ENCODE peak calls at places on chromosome 15, in six cellular contexts. T, A, W, D, J and V are unnamed samples.

GRCh38 chr15:91997163-91997562 is 143.7 kb downstream of the SLCO3A1 start:
- DNase-seq in T (no peak), A (no peak), W (no peak), D (no peak), J (no peak), V (no peak)

GRCh38 chr15:68305420-68305871 is 27.9 kb downstream of the FEM1B start:
- DNase-seq in T (no peak), A (peak), W (peak), D (no peak), J (peak), V (no peak)

GRCh38 chr15:58229297-58229768 is 91.2 kb downstream of the AQP9 start:
- DNase-seq in T (no peak), A (no peak), W (no peak), D (no peak), J (no peak), V (no peak)

GRCh38 chr15:61315471-61315870 is 86.4 kb upstream of the RORA start:
- DNase-seq in T (no peak), A (no peak), W (no peak), D (peak), J (no peak), V (no peak)

GRCh38 chr15:83695246-83695645 is 41.3 kb downstream of the ADAMTSL3 start:
- DNase-seq in T (no peak), A (no peak), W (no peak), D (peak), J (no peak), V (no peak)

GRCh38 chr15:67076147-67076843 is 10.9 kb downstream of the SMAD3 start:
- DNase-seq in T (peak), A (no peak), W (no peak), D (peak), J (no peak), V (peak)

GRCh38 chr15:66675456-66675855 is 26.6 kb upstream of the SMAD6 start:
- DNase-seq in T (no peak), A (no peak), W (no peak), D (no peak), J (no peak), V (no peak)

GRCh38 chr15:71761649-71762048 is 48.7 kb upstream of the NR2E3 start:
- DNase-seq in T (peak), A (no peak), W (peak), D (peak), J (no peak), V (no peak)

GRCh38 chr15:78850352-78850751 is 22.3 kb upstream of the MORF4L1 start:
- DNase-seq in T (no peak), A (no peak), W (no peak), D (no peak), J (no peak), V (no peak)

GRCh38 chr15:31361764-31362120 is 35.1 kb downstream of the KLF13 start:
- DNase-seq in T (no peak), A (no peak), W (no peak), D (no peak), J (no peak), V (no peak)

GRCh38 chr15:93382196-93382820 is 293.3 kb upstream of the RGMA start:
- DNase-seq in T (peak), A (no peak), W (no peak), D (no peak), J (no peak), V (no peak)

GRCh38 chr15:42121021-42121420 is 26.7 kb upstream of the PLA2G4D start:
- DNase-seq in T (no peak), A (no peak), W (no peak), D (no peak), J (no peak), V (no peak)

GRCh38 chr15:82537351-82537908 is 2.8 kb downstream of the RPS17 start:
- DNase-seq in T (peak), A (no peak), W (no peak), D (no peak), J (no peak), V (no peak)

GRCh38 chr15:47987908-47988532 is 132.8 kb upstream of the SLC24A5 start:
- DNase-seq in T (no peak), A (no peak), W (peak), D (peak), J (no peak), V (no peak)

GRCh38 chr15:20344601-20345400 is 196.8 kb downstream of the GOLGA6L6 start:
- DNase-seq in T (no peak), A (peak), W (no peak), D (no peak), J (no peak), V (peak)

GRCh38 chr15:100726426-100727190 is 124.2 kb downstream of the ASB7 start:
- DNase-seq in T (no peak), A (peak), W (no peak), D (no peak), J (no peak), V (peak)

GRCh38 chr15:29008846-29009245 is 123.1 kb downstream of the APBA2 start:
- DNase-seq in T (no peak), A (no peak), W (no peak), D (no peak), J (no peak), V (no peak)

GRCh38 chr15:54772663-54773062 is 424.1 kb downstream of the RSL24D1 start:
- DNase-seq in T (no peak), A (no peak), W (no peak), D (no peak), J (no peak), V (no peak)

GRCh38 chr15:85763157-85763556 is 31.6 kb downstream of the KLHL25 start:
- DNase-seq in T (no peak), A (no peak), W (no peak), D (no peak), J (no peak), V (peak)

GRCh38 chr15:33131880-33132279 is 62.6 kb downstream of the FMN1 start:
- DNase-seq in T (no peak), A (no peak), W (no peak), D (peak), J (no peak), V (no peak)

GRCh38 chr15:45641374-45641778 is 6.5 kb downstream of the SQOR start:
- DNase-seq in T (peak), A (peak), W (no peak), D (peak), J (no peak), V (no peak)

GRCh38 chr15:25694823-25695312 is 168.3 kb downstream of the ATP10A start:
- DNase-seq in T (no peak), A (no peak), W (no peak), D (no peak), J (no peak), V (peak)

GRCh38 chr15:42053010-42053409 is 32.2 kb upstream of the PLA2G4E start:
- DNase-seq in T (no peak), A (no peak), W (no peak), D (no peak), J (peak), V (no peak)

GRCh38 chr15:97728791-97729190 is 231.7 kb upstream of the ARRDC4 start:
- DNase-seq in T (no peak), A (no peak), W (no peak), D (no peak), J (no peak), V (no peak)

GRCh38 chr15:28129261-28129848 is 30.2 kb upstream of the OCA2 start:
- DNase-seq in T (peak), A (no peak), W (no peak), D (no peak), J (no peak), V (no peak)

GRCh38 chr15:66161108-66161507 is 92.4 kb downstream of the MEGF11 start:
- DNase-seq in T (no peak), A (no peak), W (no peak), D (no peak), J (no peak), V (no peak)

GRCh38 chr15:92932946-92933649 is 33.0 kb downstream of the CHD2 start:
- DNase-seq in T (no peak), A (no peak), W (no peak), D (no peak), J (no peak), V (no peak)

GRCh38 chr15:40554164-40554530 is 10.7 kb downstream of the CCDC32 start:
- DNase-seq in T (no peak), A (no peak), W (no peak), D (no peak), J (no peak), V (no peak)

GRCh38 chr15:64180235-64180824 is 17.5 kb upstream of the PPIB start:
- DNase-seq in T (no peak), A (no peak), W (no peak), D (no peak), J (no peak), V (no peak)

GRCh38 chr15:25287823-25288222 is 151.0 kb downstream of the UBE3A start:
- DNase-seq in T (no peak), A (no peak), W (no peak), D (no peak), J (no peak), V (no peak)

GRCh38 chr15:67906382-67906781 is 66.5 kb upstream of the RNU6-1 start:
- DNase-seq in T (no peak), A (no peak), W (no peak), D (no peak), J (no peak), V (no peak)

GRCh38 chr15:74548236-74548635 is 7.2 kb downstream of the ARID3B start:
- DNase-seq in T (no peak), A (no peak), W (no peak), D (no peak), J (no peak), V (no peak)

GRCh38 chr15:74545061-74545460 is 4.0 kb downstream of the ARID3B start:
- DNase-seq in T (no peak), A (no peak), W (no peak), D (no peak), J (no peak), V (no peak)

GRCh38 chr15:74543043-74543422 is 2.0 kb downstream of the ARID3B start:
- DNase-seq in T (no peak), A (no peak), W (no peak), D (no peak), J (no peak), V (no peak)

GRCh38 chr15:74543583-74543982 is 2.6 kb downstream of the ARID3B start:
- DNase-seq in T (no peak), A (no peak), W (no peak), D (no peak), J (peak), V (no peak)

GRCh38 chr15:74545776-74546656 is 5.0 kb downstream of the ARID3B start:
- DNase-seq in T (peak), A (peak), W (peak), D (peak), J (peak), V (peak)
- H3K27ac ChIP-seq in T (peak), A (no peak), W (no peak), D (peak), J (peak), V (no peak)

DNA sequence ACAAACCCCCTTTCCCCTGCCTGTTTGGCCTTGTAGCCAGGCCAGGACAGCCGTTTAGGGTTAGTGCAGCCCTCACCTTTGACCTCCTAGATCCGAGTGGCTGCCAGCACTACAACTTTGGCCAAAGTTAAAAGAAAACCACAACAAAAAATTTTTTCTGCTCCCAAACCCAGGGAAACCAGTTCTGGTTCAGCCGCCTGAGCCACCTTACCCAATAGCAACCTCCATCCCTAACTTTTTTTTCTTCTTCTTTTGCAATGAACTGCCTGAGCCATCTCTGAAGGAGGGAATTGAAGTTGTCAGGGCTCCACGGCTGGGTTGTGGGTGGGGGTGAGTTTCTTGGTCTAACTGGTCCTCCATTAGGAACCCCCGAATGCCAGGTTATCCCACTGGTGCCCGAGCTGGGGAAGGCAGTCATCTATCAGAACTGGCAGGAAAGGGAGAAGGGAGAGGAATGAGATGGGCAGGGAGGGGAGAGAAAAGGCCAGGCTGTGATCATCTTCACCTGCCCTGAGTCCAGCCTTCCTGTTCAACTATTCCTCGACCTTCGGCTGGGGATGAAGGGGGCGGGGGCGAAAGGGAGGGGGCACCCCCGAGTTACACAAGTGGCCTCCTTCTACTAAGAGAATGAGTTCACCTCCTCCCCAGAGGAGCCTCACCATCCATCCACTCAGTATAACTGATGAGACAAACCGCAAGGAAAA is 6.2 kb upstream of the NR2F2 start:
- DNase-seq in T (no peak), A (no peak), W (no peak), D (no peak), J (no peak), V (no peak)
- H3K27ac ChIP-seq in T (peak), A (no peak), W (peak), D (no peak), J (no peak), V (no peak)

GRCh38 chr15:90038639-90039095 is 37.5 kb downstream of the ZNF710 start:
- DNase-seq in T (no peak), A (no peak), W (no peak), D (no peak), J (no peak), V (no peak)
- H3K27ac ChIP-seq in T (no peak), A (no peak), W (no peak), D (no peak), J (no peak), V (no peak)

GRCh38 chr15:77107531-77108355 is 36.8 kb upstream of the TSPAN3 start:
- DNase-seq in T (peak), A (peak), W (peak), D (peak), J (no peak), V (no peak)
- H3K27ac ChIP-seq in T (no peak), A (no peak), W (no peak), D (no peak), J (no peak), V (no peak)

GRCh38 chr15:44299997-44300396 is 11.5 kb downstream of the GOLM2 start:
- DNase-seq in T (no peak), A (no peak), W (no peak), D (no peak), J (no peak), V (no peak)

GRCh38 chr15:44298878-44299277 is 10.4 kb downstream of the GOLM2 start:
- DNase-seq in T (no peak), A (no peak), W (no peak), D (peak), J (no peak), V (no peak)

GRCh38 chr15:44295909-44296420 is 7.4 kb downstream of the GOLM2 start:
- DNase-seq in T (no peak), A (no peak), W (no peak), D (no peak), J (no peak), V (no peak)

GRCh38 chr15:44300567-44300966 is 12.0 kb downstream of the GOLM2 start:
- DNase-seq in T (no peak), A (no peak), W (no peak), D (no peak), J (no peak), V (no peak)

GRCh38 chr15:44296625-44297524 is 8.4 kb downstream of the GOLM2 start:
- DNase-seq in T (no peak), A (no peak), W (no peak), D (peak), J (no peak), V (no peak)
- H3K27ac ChIP-seq in T (peak), A (peak), W (peak), D (peak), J (no peak), V (no peak)